ENCODE peak calls at places on chromosomes 1 and 21, in eight cellular contexts. Z is GM13977, X is osteoblast, Q is kidney glomerular epithelial cell, Y is HFFc6, V is HepG2, N is HT-29, P is HT1080. J is an unnamed sample.

GRCh38 chr1:219876798-219877209 is 51.6 kb downstream of the SLC30A10 start:
- DNase-seq in Z (no peak), X (peak), Q (no peak), Y (no peak), V (peak), N (peak), P (peak), J (no peak)

GRCh38 chr1:204506091-204506968 is 9.9 kb upstream of the MDM4 start:
- DNase-seq in Z (no peak), X (no peak), Q (peak), Y (peak), V (peak), N (peak), P (peak), J (no peak)

GRCh38 chr1:36397083-36397377 is 678 bp downstream of the LSM10 start:
- DNase-seq in Z (no peak), X (no peak), Q (no peak), Y (no peak), V (no peak), N (no peak), P (no peak), J (no peak)

GRCh38 chr1:207519505-207520399 is 23.8 kb downstream of the CR1 start:
- DNase-seq in Z (no peak), X (no peak), Q (no peak), Y (peak), V (no peak), N (no peak), P (no peak), J (no peak)

GRCh38 chr1:194833111-194833510 is 1646.7 kb upstream of the B3GALT2 start:
- DNase-seq in Z (no peak), X (no peak), Q (no peak), Y (no peak), V (no peak), N (no peak), P (no peak), J (no peak)

GRCh38 chr1:164619006-164619784 is 60.2 kb downstream of the PBX1 start:
- DNase-seq in Z (no peak), X (no peak), Q (no peak), Y (no peak), V (no peak), N (no peak), P (no peak), J (no peak)

GRCh38 chr21:32886339-32886738 is 114.8 kb upstream of the PAXBP1 start:
- DNase-seq in Z (no peak), X (no peak), Q (no peak), Y (no peak), V (peak), N (no peak), P (peak), J (no peak)

GRCh38 chr1:54417123-54417522 is 10.9 kb upstream of the SSBP3 start:
- DNase-seq in Z (no peak), X (peak), Q (no peak), Y (no peak), V (no peak), N (no peak), P (no peak), J (no peak)

J was measured in substantia nigra.